ENCODE peak calls at places on chromosome 16, in nine cellular contexts. W is heart left ventricle, K is psoas muscle, F is glutamatergic neuron, J is left ventricle myocardium inferior, Y is RWPE1, L is BJ, B is ascending aorta, C is ovary. S is an unnamed sample.

GRCh38 chr16:79599256-79599836 is 1.2 kb downstream of the MAF start:
- DNase-seq in W (peak; percentile 15), K (peak; percentile 51), F (peak; percentile 63), J (peak; percentile 29), Y (no peak), L (no peak), B (no peak), C (peak; percentile 68), S (peak; percentile 21)

GRCh38 chr16:53061701-53062159 is 6.9 kb downstream of the CHD9 start:
- DNase-seq in W (peak; percentile 49), K (peak; percentile 49), F (no peak), J (peak; percentile 49), Y (no peak), L (no peak), B (no peak), C (no peak), S (peak; percentile 78)

GRCh38 chr16:53678155-53678554 is 25.5 kb downstream of the RPGRIP1L start:
- DNase-seq in W (no peak), K (no peak), F (no peak), J (no peak), Y (no peak), L (no peak), B (no peak), C (no peak), S (no peak)

GRCh38 chr16:2857451-2858244 is at the start of gene PRSS22:
- DNase-seq in W (no peak), K (no peak), F (peak; percentile 28), J (no peak), Y (peak; percentile 42), L (no peak), B (no peak), C (no peak), S (peak; percentile 12)

GRCh38 chr16:27718767-27719445 is 169.0 kb downstream of the KATNIP start:
- DNase-seq in W (no peak), K (no peak), F (no peak), J (no peak), Y (no peak), L (no peak), B (no peak), C (no peak), S (no peak)

GRCh38 chr16:53775821-53776431 is 72.0 kb downstream of the FTO start:
- DNase-seq in W (peak; percentile 13), K (peak; percentile 42), F (no peak), J (peak; percentile 21), Y (peak; percentile 68), L (peak; percentile 79), B (no peak), C (no peak), S (no peak)

GRCh38 chr16:66634527-66635196 is 30.2 kb downstream of the CMTM3 start:
- DNase-seq in W (no peak), K (no peak), F (no peak), J (no peak), Y (no peak), L (no peak), B (no peak), C (no peak), S (no peak)

GRCh38 chr16:52709286-52709685 is 162.3 kb upstream of the TOX3 start:
- DNase-seq in W (no peak), K (no peak), F (peak; percentile 43), J (no peak), Y (no peak), L (no peak), B (no peak), C (no peak), S (no peak)

GRCh38 chr16:1557576-1557975 is 24.1 kb downstream of the TMEM204 start:
- DNase-seq in W (no peak), K (no peak), F (no peak), J (no peak), Y (no peak), L (no peak), B (no peak), C (no peak), S (no peak)

GRCh38 chr16:85426806-85427205 is 186.3 kb upstream of the GSE1 start:
- DNase-seq in W (no peak), K (no peak), F (no peak), J (no peak), Y (no peak), L (no peak), B (no peak), C (peak; percentile 7), S (no peak)

GRCh38 chr16:495127-495748 is 32.3 kb upstream of the CAPN15 start:
- DNase-seq in W (no peak), K (no peak), F (peak; percentile 66), J (no peak), Y (peak; percentile 26), L (no peak), B (no peak), C (no peak), S (peak; percentile 64)

DNA sequence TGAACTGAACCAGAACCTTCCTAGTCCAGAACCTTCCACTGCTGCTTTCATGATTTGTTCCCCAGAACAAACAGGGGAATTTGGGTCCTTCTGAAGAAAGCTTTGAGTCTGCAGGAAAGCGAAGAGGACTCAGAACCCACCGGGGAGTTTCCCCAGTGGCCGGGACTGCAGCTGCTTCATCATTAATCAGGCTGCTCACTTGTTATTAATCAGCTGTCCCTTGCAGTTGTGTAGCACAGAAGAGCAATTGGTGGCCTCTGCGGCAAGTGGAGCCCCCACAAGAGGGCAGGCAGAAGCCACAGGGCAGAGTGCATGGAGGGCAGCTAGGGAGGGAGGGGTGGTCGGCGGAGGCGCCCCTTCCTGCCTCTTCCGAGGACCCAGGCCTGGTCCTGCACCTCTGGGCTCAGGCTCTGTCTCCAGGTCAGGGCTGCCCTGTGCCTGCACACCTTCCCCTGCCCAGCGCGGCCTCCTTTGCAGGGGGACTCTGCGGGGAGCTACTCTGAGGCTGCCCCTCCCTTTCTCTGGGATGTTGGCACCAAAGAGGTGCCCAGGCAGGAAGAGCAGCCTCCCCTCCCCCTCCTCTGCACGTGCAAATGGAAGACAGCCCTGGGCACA is 6.9 kb downstream of the CCL17 start:
- DNase-seq in W (no peak), K (no peak), F (no peak), J (no peak), Y (no peak), L (no peak), B (no peak), C (no peak), S (peak; percentile 69)
- TF ChIP-seq CTCF in W (no peak), K (no peak), F (no peak), J (no peak), Y (no peak), L (no peak), B (no peak), C (no peak), S (no peak)

GRCh38 chr16:47061204-47061603 is 82.5 kb downstream of the NETO2 start:
- DNase-seq in W (no peak), K (no peak), F (no peak), J (no peak), Y (no peak), L (no peak), B (no peak), C (peak; percentile 5), S (no peak)
- TF ChIP-seq CTCF in W (no peak), K (no peak), F (no peak), J (no peak), Y (no peak), L (no peak), B (no peak), C (no peak), S (no peak)

DNA sequence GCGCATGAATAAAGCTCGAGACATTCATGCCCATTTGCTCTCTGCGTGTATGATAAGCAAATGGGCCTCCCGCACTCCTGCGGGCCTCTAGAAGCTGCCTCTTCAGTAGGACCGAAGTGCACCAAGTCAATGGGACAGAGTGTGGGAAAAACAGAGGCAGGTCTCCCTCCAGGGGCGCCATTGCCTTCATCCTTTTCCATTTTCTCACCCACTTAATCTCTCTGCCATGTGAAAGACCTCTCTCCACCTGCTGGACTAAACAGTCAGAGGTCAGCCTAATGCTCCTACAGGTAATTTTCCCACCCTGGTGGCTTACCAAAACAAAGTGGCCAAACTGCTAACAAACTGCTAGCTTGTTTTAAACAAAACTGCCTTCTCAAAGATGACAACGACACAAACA is 210.9 kb downstream of the ZFHX3 start:
- DNase-seq in W (no peak), K (no peak), F (no peak), J (no peak), Y (no peak), L (no peak), B (no peak), C (no peak), S (no peak)
- TF ChIP-seq CTCF in W (no peak), K (no peak), F (no peak), J (no peak), Y (no peak), L (no peak), B (no peak), C (no peak), S (no peak)

DNA sequence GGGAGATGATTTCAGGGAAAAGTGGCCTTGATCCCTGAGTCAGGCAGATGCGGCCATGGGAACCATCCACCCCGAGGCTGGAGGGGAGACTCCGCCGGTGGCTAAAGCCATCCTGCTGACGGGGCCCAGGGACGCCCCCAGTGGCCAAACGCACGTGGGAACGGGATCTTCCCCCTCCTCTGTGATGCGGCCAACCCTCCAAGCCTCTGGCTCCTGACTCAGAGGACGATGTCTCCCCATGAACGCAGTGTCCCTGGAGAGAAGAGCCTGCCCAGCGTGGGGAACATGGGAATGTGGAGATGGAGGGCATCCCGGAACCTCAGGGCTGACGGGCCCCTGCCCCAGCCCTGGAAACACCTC is 25.0 kb downstream of the SLC7A5 start:
- DNase-seq in W (peak; percentile 41), K (no peak), F (peak; percentile 83), J (peak; percentile 43), Y (no peak), L (no peak), B (no peak), C (peak; percentile 62), S (no peak)
- TF ChIP-seq CTCF in W (no peak), K (peak; percentile 9), F (peak; percentile 34), J (no peak), Y (no peak), L (no peak), B (no peak), C (no peak), S (no peak)

DNA sequence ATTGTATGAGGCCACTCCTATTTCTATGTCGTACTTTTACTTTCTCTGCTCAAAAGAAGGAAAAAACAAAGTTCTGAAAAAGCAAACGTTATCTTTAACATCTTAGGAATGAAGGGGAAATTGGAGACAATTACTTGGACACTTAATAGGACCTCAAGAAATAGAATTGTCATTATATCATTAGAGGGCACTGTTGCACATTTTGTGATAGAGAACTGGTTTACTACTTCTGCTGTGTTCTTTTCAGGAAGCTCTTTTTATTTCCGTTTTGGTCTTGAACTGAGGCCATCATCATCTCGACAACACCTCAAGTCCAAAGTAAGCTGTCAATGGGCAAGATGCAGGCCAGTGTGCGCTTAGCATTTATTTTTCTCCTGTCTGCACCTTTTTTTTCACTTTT is 14.6 kb downstream of the COG4 start:
- DNase-seq in W (no peak), K (no peak), F (no peak), J (no peak), Y (no peak), L (no peak), B (no peak), C (no peak), S (no peak)
- TF ChIP-seq CTCF in W (no peak), K (no peak), F (no peak), J (peak; percentile 22), Y (no peak), L (peak; percentile 10), B (no peak), C (no peak), S (peak; percentile 24)

S was measured in GM10248.